ENCODE peak calls at places on chromosome 9, in nine cellular contexts. I is CD4-positive, alpha-beta T cell; R is pancreas; C is cardiac fibroblast; E is H7; Q is NCI-H1930; T is ELR; A is AG20443; K is kidney tubule cell. D is an unnamed sample.

GRCh38 chr9:73349476-73349875 is 197.8 kb downstream of the ANXA1 start:
- DNase-seq in Q (no peak), T (no peak), C (no peak), K (no peak), R (no peak), I (no peak), A (no peak), E (no peak), D (no peak)

GRCh38 chr9:132042324-132042723 is 37.3 kb downstream of the MED27 start:
- DNase-seq in T (peak), Q (no peak), C (peak), A (peak), E (no peak), K (peak), I (no peak), R (no peak), D (peak)

GRCh38 chr9:125190371-125190801 is 783 bp upstream of the PPP6C start:
- DNase-seq in C (no peak), Q (no peak), E (no peak), I (peak), T (peak), R (no peak), A (no peak), K (peak), D (no peak)

GRCh38 chr9:127224883-127225739 is 39.5 kb upstream of the GARNL3 start:
- DNase-seq in K (peak), C (peak), I (peak), R (peak), A (peak), T (peak), Q (peak), E (peak), D (peak)

GRCh38 chr9:694499-695154 is 146.9 kb upstream of the DMRT1 start:
- DNase-seq in T (peak), K (peak), C (peak), E (no peak), I (no peak), R (no peak), A (peak), Q (no peak), D (no peak)

GRCh38 chr9:19464061-19464763 is 55.4 kb downstream of the ACER2 start:
- DNase-seq in R (no peak), K (no peak), E (peak), A (no peak), C (no peak), Q (no peak), T (no peak), I (no peak), D (no peak)

GRCh38 chr9:113793558-113793957 is 82.6 kb upstream of the ZNF618 start:
- DNase-seq in T (no peak), A (no peak), K (no peak), Q (no peak), I (no peak), E (no peak), C (no peak), R (no peak), D (no peak)

GRCh38 chr9:34380511-34381315 is 4.0 kb upstream of the MYORG start:
- DNase-seq in C (peak), K (peak), A (peak), E (peak), I (peak), Q (peak), R (peak), T (peak), D (no peak)

GRCh38 chr9:96022445-96023031 is 147.0 kb downstream of the ERCC6L2 start:
- DNase-seq in I (no peak), K (no peak), C (no peak), E (peak), A (no peak), T (no peak), Q (no peak), R (no peak), D (no peak)

GRCh38 chr9:133572821-133573361 is 36.3 kb downstream of the FAM163B start:
- DNase-seq in C (peak), E (no peak), I (no peak), Q (no peak), R (no peak), T (no peak), K (no peak), A (peak), D (no peak)

GRCh38 chr9:5382479-5382878 is 42.8 kb upstream of the RLN1 start:
- DNase-seq in K (no peak), R (no peak), C (no peak), A (no peak), E (no peak), Q (no peak), I (no peak), T (no peak), D (no peak)

GRCh38 chr9:13756943-13757342 is 477.5 kb upstream of the MPDZ start:
- DNase-seq in C (no peak), Q (no peak), T (no peak), K (no peak), A (no peak), E (no peak), R (no peak), I (no peak), D (no peak)

GRCh38 chr9:137295313-137296213 is 6.5 kb downstream of the NRARP start:
- DNase-seq in I (peak), Q (no peak), T (peak), K (peak), C (peak), E (peak), A (peak), R (peak), D (no peak)

GRCh38 chr9:107488400-107489143 is 997 bp downstream of the KLF4 start:
- DNase-seq in Q (no peak), E (peak), T (peak), A (peak), R (peak), I (no peak), K (peak), C (peak), D (peak)

GRCh38 chr9:128232811-128233428 is 29.7 kb downstream of the DNM1 start:
- DNase-seq in K (no peak), A (no peak), R (no peak), E (no peak), T (no peak), Q (no peak), C (no peak), I (no peak), D (no peak)

GRCh38 chr9:120336021-120336752 is 243.8 kb downstream of the CDK5RAP2 start:
- DNase-seq in T (peak), E (no peak), I (no peak), R (no peak), C (no peak), Q (no peak), A (no peak), K (peak), D (no peak)

GRCh38 chr9:116842658-116843057 is 155.6 kb downstream of the TRIM32 start:
- DNase-seq in I (no peak), C (no peak), Q (no peak), E (peak), K (no peak), R (no peak), A (no peak), T (no peak), D (no peak)

GRCh38 chr9:134919316-134919715 is 1.6 kb upstream of the FCN1 start:
- DNase-seq in Q (no peak), A (no peak), R (no peak), E (no peak), T (no peak), K (no peak), I (no peak), C (no peak), D (no peak)

GRCh38 chr9:82148849-82149544 is 160.4 kb downstream of the SPATA31D1 start:
- DNase-seq in A (peak), E (no peak), R (no peak), I (no peak), C (peak), K (no peak), Q (no peak), T (no peak), D (peak)

D was measured in Caki2.